ENCODE peak calls at places on chromosomes 4 and X, in six cellular contexts. Q is WTC11, B is GM12878, N is K562, T is HepG2, U is H1. O is an unnamed sample.

GRCh38 chr4:97691111-97691605 is 452.1 kb downstream of the STPG2 start:
- DNase-seq in U (no peak), Q (no peak), T (no peak), N (no peak), B (no peak), O (no peak)

GRCh38 chr4:124833831-124834505 is 121.4 kb upstream of the ANKRD50 start:
- DNase-seq in N (no peak), U (no peak), T (no peak), Q (no peak), B (no peak), O (no peak)

GRCh38 chrX:28997716-28998115 is 410.5 kb downstream of the IL1RAPL1 start:
- DNase-seq in T (no peak), U (no peak), Q (no peak), N (no peak), B (no peak), O (no peak)

GRCh38 chrX:83759872-83760271 is 101.1 kb upstream of the CYLC1 start:
- DNase-seq in B (no peak), U (no peak), T (peak; percentile 6), N (peak; percentile 1), Q (no peak), O (peak; percentile 27)

GRCh38 chr4:151266542-151266941 is 10.4 kb upstream of the PRSS48 start:
- DNase-seq in U (no peak), B (no peak), N (no peak), T (no peak), Q (no peak), O (no peak)

GRCh38 chrX:139889760-139890159 is 43.1 kb downstream of the ATP11C start:
- DNase-seq in N (no peak), U (no peak), Q (no peak), B (no peak), T (no peak), O (no peak)

GRCh38 chrX:1534321-1535168 is 2.4 kb downstream of the P2RY8 start:
- DNase-seq in N (no peak), Q (peak; percentile 33), U (no peak), B (no peak), T (no peak), O (peak; percentile 48)

GRCh38 chr4:147318581-147318980 is 162.3 kb upstream of the EDNRA start:
- DNase-seq in N (no peak), Q (no peak), U (no peak), T (no peak), B (no peak), O (no peak)

GRCh38 chrX:109926743-109927662 is 75.9 kb upstream of the TMEM164 start:
- DNase-seq in Q (no peak), U (no peak), B (no peak), T (no peak), N (peak; percentile 46), O (no peak)

GRCh38 chr4:54254915-54255246 is 25.8 kb downstream of the PDGFRA start:
- DNase-seq in B (no peak), U (no peak), Q (no peak), N (no peak), T (no peak), O (no peak)

GRCh38 chr4:60724623-60725022 is 475.5 kb upstream of the ADGRL3 start:
- DNase-seq in Q (no peak), N (no peak), B (no peak), T (no peak), U (no peak), O (peak; percentile 8)

GRCh38 chr4:1572521-1572920 is 111.6 kb downstream of the FAM53A start:
- DNase-seq in U (no peak), Q (peak; percentile 75), T (no peak), B (no peak), N (no peak), O (peak; percentile 70)

GRCh38 chr4:105979506-105979905 is 84.2 kb downstream of the NPNT start:
- DNase-seq in N (no peak), Q (no peak), B (no peak), U (no peak), T (no peak), O (no peak)

GRCh38 chrX:84363674-84364073 is 138.6 kb downstream of the HDX start:
- DNase-seq in T (no peak), U (no peak), N (no peak), Q (no peak), B (no peak), O (peak; percentile 25)

GRCh38 chr4:153684182-153685073 is at the start of gene TLR2:
- DNase-seq in N (peak; percentile 6), Q (peak; percentile 66), U (no peak), B (no peak), T (no peak), O (peak; percentile 80)

GRCh38 chrX:97109730-97110129 is 226.0 kb downstream of the RPA4 start:
- DNase-seq in Q (no peak), N (no peak), U (no peak), B (no peak), T (no peak), O (no peak)
- TF ChIP-seq CREB1 in Q (no peak), N (no peak), U (no peak), B (no peak), T (no peak), O (no peak)

DNA sequence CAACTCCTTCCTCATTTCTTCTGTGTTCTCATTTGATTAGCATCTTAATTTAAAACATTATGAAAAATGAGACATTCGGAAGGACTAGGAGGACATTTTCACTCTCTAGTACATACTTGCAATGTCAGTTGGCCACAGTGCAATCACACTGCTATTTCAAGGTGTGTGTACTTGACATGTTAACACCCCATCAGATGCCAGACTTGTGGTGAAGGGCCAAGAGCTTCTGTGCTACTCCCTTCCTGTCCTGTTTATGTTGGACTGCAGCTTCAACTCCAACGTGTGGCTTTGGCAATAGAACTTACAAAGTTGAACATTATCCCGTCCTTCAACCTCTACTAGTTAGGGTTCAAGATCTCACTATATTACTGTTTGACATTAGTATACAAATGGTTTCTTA is 221.0 kb downstream of the PALLD start:
- DNase-seq in N (no peak), T (no peak), B (no peak), U (no peak), Q (no peak), O (no peak)
- TF ChIP-seq CREB1 in N (no peak), T (no peak), B (no peak), U (no peak), Q (no peak), O (no peak)

DNA sequence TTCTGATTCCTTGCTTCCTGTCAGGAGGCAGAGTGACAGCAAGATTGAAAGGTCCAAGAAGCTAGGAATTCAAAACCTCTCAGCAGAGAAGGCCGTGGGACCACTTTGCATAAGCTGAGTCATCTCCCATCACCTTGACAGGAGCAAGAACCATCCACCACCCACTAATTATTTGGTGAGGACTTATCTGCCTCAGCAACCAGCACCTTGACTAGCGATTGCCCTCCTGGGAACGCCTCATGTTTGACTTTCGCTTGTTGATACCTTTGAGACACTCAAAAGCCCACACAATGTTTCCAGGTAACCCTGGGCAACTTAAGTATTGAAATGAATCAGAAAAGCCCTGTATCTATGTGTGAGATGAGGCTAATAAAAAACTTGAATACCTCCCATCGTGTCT is 233.5 kb upstream of the GYPA start:
- DNase-seq in Q (no peak), T (no peak), B (peak; percentile 20), U (no peak), N (no peak), O (peak; percentile 51)
- TF ChIP-seq CREB1 in Q (no peak), T (no peak), B (no peak), U (no peak), N (no peak), O (no peak)

GRCh38 chr4:17561195-17561909 is 15.6 kb upstream of the LAP3 start:
- DNase-seq in T (no peak), N (peak; percentile 49), Q (no peak), B (no peak), U (no peak), O (no peak)
- TF ChIP-seq CREB1 in T (no peak), N (no peak), Q (no peak), B (no peak), U (no peak), O (no peak)

O was measured in GM23338.